ENCODE peak calls at places on chromosomes 5 and 9, in six cellular contexts. G is esophagus muscularis mucosa; W is OCI-LY7; B is sigmoid colon; M is stimulated activated CD4-positive, alpha-beta T cell treated with anti-CD3 and anti-CD28 coated beads, TNF-alpha, amount 100 ng/mL, for 24 hours; Z is astrocyte of the spinal cord. C is an unnamed sample.

GRCh38 chr5:150999704-151000452 is 20.5 kb upstream of the GPX3 start:
- DNase-seq in G (no peak), W (no peak), B (peak; percentile 85), M (no peak), Z (peak; percentile 25), C (no peak)

GRCh38 chr5:55668356-55668755 is 43.8 kb downstream of the SLC38A9 start:
- DNase-seq in G (no peak), W (peak; percentile 11), B (no peak), M (no peak), Z (peak; percentile 92), C (peak; percentile 17)

GRCh38 chr9:31470051-31470450 is 914.4 kb upstream of the ACO1 start:
- DNase-seq in G (no peak), W (no peak), B (no peak), M (no peak), Z (no peak), C (no peak)

GRCh38 chr5:5981562-5981961 is 396.8 kb downstream of the MED10 start:
- DNase-seq in G (peak; percentile 79), W (no peak), B (no peak), M (no peak), Z (no peak), C (no peak)

GRCh38 chr5:54703091-54703490 is 185.5 kb downstream of the SNX18 start:
- DNase-seq in G (peak; percentile 92), W (no peak), B (peak; percentile 73), M (no peak), Z (peak; percentile 87), C (no peak)

GRCh38 chr9:34267660-34268059 is 61.4 kb downstream of the KIF24 start:
- DNase-seq in G (no peak), W (peak; percentile 59), B (no peak), M (no peak), Z (no peak), C (no peak)

GRCh38 chr5:124790261-124790894 is 43.9 kb upstream of the ZNF608 start:
- DNase-seq in G (no peak), W (no peak), B (no peak), M (no peak), Z (peak; percentile 53), C (no peak)

GRCh38 chr9:99222416-99223280 is 566 bp downstream of the SEC61B start:
- DNase-seq in G (no peak), W (no peak), B (no peak), M (no peak), Z (no peak), C (no peak)

GRCh38 chr5:7391688-7392400 is 4.1 kb upstream of the ADCY2 start:
- DNase-seq in G (peak; percentile 57), W (no peak), B (no peak), M (no peak), Z (no peak), C (no peak)

GRCh38 chr5:150274811-150275210 is 14.8 kb downstream of the CAMK2A start:
- DNase-seq in G (no peak), W (no peak), B (no peak), M (no peak), Z (no peak), C (no peak)

GRCh38 chr5:158013939-158014338 is 155.0 kb upstream of the CLINT1 start:
- DNase-seq in G (no peak), W (peak; percentile 43), B (no peak), M (no peak), Z (no peak), C (peak; percentile 29)

GRCh38 chr5:77935516-77936364 is 159.6 kb upstream of the TBCA start:
- DNase-seq in G (no peak), W (peak; percentile 14), B (no peak), M (no peak), Z (no peak), C (no peak)

GRCh38 chr9:91580136-91580535 is 156.5 kb upstream of the NFIL3 start:
- DNase-seq in G (peak; percentile 70), W (no peak), B (no peak), M (no peak), Z (peak; percentile 81), C (no peak)

GRCh38 chr5:113474100-113474700 is 14.1 kb downstream of the MCC start:
- DNase-seq in G (no peak), W (peak; percentile 4), B (no peak), M (no peak), Z (no peak), C (no peak)

GRCh38 chr9:124258765-124259272 is 1.1 kb downstream of the NEK6 start:
- DNase-seq in G (no peak), W (no peak), B (no peak), M (no peak), Z (no peak), C (no peak)

GRCh38 chr5:168152660-168153059 is 138.8 kb upstream of the WWC1 start:
- DNase-seq in G (no peak), W (no peak), B (no peak), M (no peak), Z (no peak), C (no peak)

GRCh38 chr5:179803651-179804598 is 2.7 kb downstream of the MGAT4B start:
- DNase-seq in G (no peak), W (no peak), B (peak; percentile 66), M (no peak), Z (no peak), C (no peak)

GRCh38 chr5:178194026-178194425 is 6.9 kb upstream of the GMCL2 start:
- DNase-seq in G (no peak), W (no peak), B (no peak), M (no peak), Z (no peak), C (no peak)

GRCh38 chr5:172002310-172002709 is 4.1 kb downstream of the FBXW11 start:
- DNase-seq in G (no peak), W (peak; percentile 65), B (no peak), M (no peak), Z (peak; percentile 15), C (no peak)

GRCh38 chr5:16936150-16937022 is at the start of gene MYO10:
- DNase-seq in G (no peak), W (peak; percentile 65), B (peak; percentile 86), M (peak; percentile 50), Z (peak; percentile 79), C (peak; percentile 88)

GRCh38 chr9:38350529-38350928 is 42.0 kb upstream of the ALDH1B1 start:
- DNase-seq in G (no peak), W (no peak), B (no peak), M (no peak), Z (no peak), C (no peak)

GRCh38 chr9:135087489-135087791 is at the start of gene OLFM1:
- DNase-seq in G (no peak), W (no peak), B (peak; percentile 86), M (no peak), Z (peak; percentile 16), C (peak; percentile 18)

GRCh38 chr5:158430166-158430828 is 571.4 kb upstream of the CLINT1 start:
- DNase-seq in G (no peak), W (peak; percentile 69), B (no peak), M (no peak), Z (no peak), C (no peak)

GRCh38 chr5:55918097-55919035 is 67.2 kb downstream of the IL31RA start:
- DNase-seq in G (peak; percentile 80), W (no peak), B (no peak), M (no peak), Z (no peak), C (no peak)

GRCh38 chr9:26413625-26414024 is 479.0 kb downstream of the CAAP1 start:
- DNase-seq in G (no peak), W (no peak), B (no peak), M (no peak), Z (no peak), C (no peak)

GRCh38 chr5:87649455-87649854 is 236.7 kb upstream of the CCNH start:
- DNase-seq in G (no peak), W (no peak), B (no peak), M (no peak), Z (peak; percentile 35), C (no peak)

GRCh38 chr5:2263763-2264162 is 381.0 kb upstream of the IRX4 start:
- DNase-seq in G (no peak), W (no peak), B (peak; percentile 26), M (no peak), Z (no peak), C (no peak)

GRCh38 chr9:136533775-136534157 is 12.1 kb downstream of the NOTCH1 start:
- DNase-seq in G (no peak), W (no peak), B (no peak), M (peak; percentile 62), Z (peak; percentile 29), C (no peak)

GRCh38 chr9:21549251-21549765 is 67.2 kb upstream of the IFNE start:
- DNase-seq in G (no peak), W (no peak), B (no peak), M (no peak), Z (peak; percentile 98), C (no peak)

GRCh38 chr9:87441251-87441650 is 56.4 kb upstream of the DAPK1 start:
- DNase-seq in G (no peak), W (no peak), B (no peak), M (no peak), Z (no peak), C (no peak)

GRCh38 chr9:80797427-80797825 is 891.9 kb downstream of the TLE1 start:
- DNase-seq in G (no peak), W (no peak), B (no peak), M (no peak), Z (no peak), C (no peak)

GRCh38 chr9:112764344-112764743 is 13.8 kb downstream of the SNX30 start:
- DNase-seq in G (no peak), W (no peak), B (no peak), M (no peak), Z (no peak), C (no peak)